ENCODE peak calls at places on chromosomes 1 and 21, in five cellular contexts. F is stimulated activated effector memory CD8-positive, alpha-beta T cell treated with anti-CD3 and anti-CD28 coated beads, Interleukin-12 subunit alpha, Interleukin-12 subunit beta, amount 100 ng/mL, for 72 hours; R is EH; O is anterior cingulate cortex; M is iPS-NIHi11. N is an unnamed sample.

GRCh38 chr1:21175670-21176581 is 771 bp downstream of the EIF4G3 start:
- DNase-seq in F (peak; percentile 72), R (peak; percentile 34), O (peak; percentile 51), M (peak; percentile 53), N (peak; percentile 43)

GRCh38 chr1:24864409-24864808 is 65.7 kb downstream of the RUNX3 start:
- DNase-seq in M (peak; percentile 65), F (peak; percentile 18), O (no peak), R (no peak), N (no peak)

GRCh38 chr21:41508415-41509205 is 652 bp upstream of the TMPRSS2 start:
- DNase-seq in F (no peak), M (peak; percentile 35), R (no peak), O (no peak), N (no peak)

GRCh38 chr1:234533034-234533571 is 54.1 kb upstream of the TARBP1 start:
- DNase-seq in M (no peak), O (peak; percentile 30), R (peak; percentile 96), F (no peak), N (no peak)

GRCh38 chr1:59506952-59507351 is 210.1 kb downstream of the FGGY start:
- DNase-seq in R (peak; percentile 53), O (no peak), F (no peak), M (no peak), N (no peak)

GRCh38 chr1:28199328-28200233 is 23.1 kb upstream of the PTAFR start:
- DNase-seq in R (no peak), M (no peak), F (peak; percentile 92), O (no peak), N (no peak)

GRCh38 chr1:22597996-22598395 is 34.7 kb downstream of the EPHA8 start:
- DNase-seq in M (no peak), O (no peak), R (no peak), F (no peak), N (no peak)

GRCh38 chr1:221503268-221503667 is 238.6 kb downstream of the DUSP10 start:
- DNase-seq in R (no peak), F (no peak), O (no peak), M (no peak), N (no peak)

GRCh38 chr1:109687641-109688499 is at the start of gene GSTM1:
- DNase-seq in R (no peak), F (no peak), M (no peak), O (peak; percentile 52), N (peak; percentile 25)

GRCh38 chr1:31228986-31229385 is 10.7 kb downstream of the NKAIN1 start:
- DNase-seq in R (no peak), M (no peak), O (no peak), F (no peak), N (no peak)

GRCh38 chr1:4362314-4363044 is 291.9 kb upstream of the AJAP1 start:
- DNase-seq in R (no peak), M (no peak), F (no peak), O (no peak), N (no peak)

GRCh38 chr1:31372961-31373896 is at the start of gene FABP3:
- DNase-seq in R (peak; percentile 72), O (peak; percentile 70), M (peak; percentile 92), F (no peak), N (peak; percentile 71)

GRCh38 chr1:7678491-7679158 is 92.5 kb upstream of the VAMP3 start:
- DNase-seq in F (no peak), O (no peak), R (no peak), M (no peak), N (no peak)

GRCh38 chr1:19065526-19066247 is 109.2 kb upstream of the IFFO2 start:
- DNase-seq in F (no peak), R (no peak), M (no peak), O (no peak), N (no peak)

N was measured in cerebellum.